ENCODE peak calls at places on chromosomes 4 and X, in four cellular contexts. M is mammary epithelial cell, K is heart right ventricle, G is endodermal cell. L is an unnamed sample.

GRCh38 chr4:177413656-177414055 is 28.6 kb downstream of the AGA start:
- DNase-seq in M (no peak), K (no peak), G (no peak), L (no peak)

GRCh38 chr4:184400375-184400870 is 73.9 kb downstream of the IRF2 start:
- DNase-seq in M (peak), K (no peak), G (no peak), L (no peak)

GRCh38 chr4:1363540-1363939 is 16.5 kb downstream of the UVSSA start:
- DNase-seq in M (no peak), K (no peak), G (no peak), L (no peak)

GRCh38 chr4:20384456-20384855 is 132.8 kb downstream of the SLIT2 start:
- DNase-seq in M (no peak), K (no peak), G (no peak), L (no peak)

GRCh38 chr4:107258359-107258758 is 222.2 kb upstream of the DKK2 start:
- DNase-seq in M (peak), K (no peak), G (no peak), L (no peak)

GRCh38 chr4:5882947-5883346 is 9.9 kb downstream of the CRMP1 start:
- DNase-seq in M (no peak), K (no peak), G (no peak), L (no peak)

GRCh38 chr4:168883513-168883912 is 126.5 kb downstream of the CBR4 start:
- DNase-seq in M (no peak), K (no peak), G (no peak), L (no peak)

GRCh38 chr4:57378766-57379165 is 268.6 kb upstream of the IGFBP7 start:
- DNase-seq in M (peak), K (no peak), G (no peak), L (no peak)

GRCh38 chr4:188268081-188268908 is 129.1 kb downstream of the TRIML1 start:
- DNase-seq in M (no peak), K (no peak), G (no peak), L (no peak)

DNA sequence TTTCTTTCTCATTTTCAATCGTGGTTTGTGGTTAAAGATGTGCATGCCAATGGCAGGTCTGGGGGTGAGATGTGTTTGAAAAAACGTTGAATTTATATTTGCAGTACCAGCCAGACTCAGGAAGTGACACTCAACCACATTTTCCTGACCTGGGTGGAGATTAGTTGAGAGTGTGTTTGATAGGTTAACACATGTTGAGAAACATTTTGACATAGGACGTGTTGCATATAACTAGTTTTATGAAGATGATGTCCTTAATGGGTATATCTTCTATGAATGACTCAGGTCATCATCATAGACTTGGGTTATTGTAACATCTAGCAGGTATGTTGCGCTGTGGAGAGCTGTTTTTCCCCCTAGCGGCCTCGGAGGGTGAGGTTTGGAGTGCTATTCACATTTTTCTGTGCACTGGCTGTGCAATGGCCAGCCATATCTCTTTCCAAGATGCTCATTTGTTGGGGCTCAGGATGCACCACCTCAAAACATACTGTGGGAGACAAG is 21.7 kb upstream of the CD38 start:
- DNase-seq in M (peak), K (no peak), G (no peak), L (no peak)
- H3K27ac ChIP-seq in M (no peak), K (no peak), G (no peak), L (no peak)

GRCh38 chrX:12988797-12989196 is 13.9 kb downstream of the TMSB4X start:
- DNase-seq in M (peak), K (no peak), G (no peak), L (no peak)
- H3K27ac ChIP-seq in M (peak), K (no peak), G (no peak), L (no peak)

GRCh38 chr4:31290836-31291235 is 570.7 kb downstream of the PCDH7 start:
- DNase-seq in M (no peak), K (no peak), G (peak), L (no peak)
- H3K27ac ChIP-seq in M (no peak), K (no peak), G (no peak), L (no peak)

DNA sequence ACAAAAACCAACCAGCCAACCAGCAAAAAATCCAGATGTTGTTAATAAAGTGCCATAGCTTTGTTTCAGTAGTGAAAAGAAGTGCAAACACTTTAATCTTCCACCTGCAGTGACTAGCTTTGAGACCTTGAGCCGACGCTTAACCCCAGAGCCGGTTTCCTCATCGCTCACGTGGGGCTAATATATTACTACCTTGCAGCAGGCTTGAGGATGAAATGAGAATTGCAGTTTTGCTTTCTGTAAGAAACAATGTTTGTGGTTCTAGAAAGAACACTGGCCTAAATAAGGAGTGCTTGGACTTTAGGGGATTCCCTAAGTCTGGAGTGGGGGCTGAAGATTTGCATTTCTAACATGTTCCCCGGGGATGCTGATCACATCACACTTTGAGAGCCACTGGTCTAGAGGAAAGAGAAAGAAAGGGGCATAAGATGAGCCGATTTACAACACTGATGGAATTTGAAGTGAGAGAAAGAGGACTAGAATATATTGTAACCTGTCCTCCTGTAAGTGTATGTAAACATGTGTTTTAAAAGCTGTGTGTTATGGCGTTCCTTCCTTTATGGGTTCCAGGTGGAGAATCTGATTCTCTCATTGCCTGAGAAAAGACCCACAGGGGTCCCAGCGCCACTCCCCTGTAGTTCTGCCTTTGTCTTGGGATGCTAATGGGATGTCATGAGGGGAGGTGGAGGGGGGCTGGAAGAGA is 1.4 kb downstream of the FGF2 start:
- DNase-seq in M (peak), K (no peak), G (peak), L (no peak)
- H3K27ac ChIP-seq in M (peak), K (no peak), G (peak), L (no peak)

L was measured in substantia nigra.